ENCODE peak calls at places on chromosomes 4 and X, in five cellular contexts. One of them, this sample, is unnamed.

GRCh38 chr4:156390599-156391296 is 437.1 kb upstream of the CTSO start:
- DNase-seq in tibial nerve: no peak
- DNase-seq in uterus: peak; percentile 17
- DNase-seq in ovary: no peak
- DNase-seq in upper lobe of right lung: no peak
- DNase-seq in this sample: no peak

GRCh38 chr4:118683513-118683912 is 1.7 kb upstream of the METTL14 start:
- DNase-seq in tibial nerve: no peak
- DNase-seq in uterus: no peak
- DNase-seq in ovary: no peak
- DNase-seq in upper lobe of right lung: no peak
- DNase-seq in this sample: no peak

GRCh38 chr4:66606908-66607307 is 936.6 kb upstream of the EPHA5 start:
- DNase-seq in tibial nerve: no peak
- DNase-seq in uterus: no peak
- DNase-seq in ovary: no peak
- DNase-seq in upper lobe of right lung: no peak
- DNase-seq in this sample: no peak

GRCh38 chrX:129585691-129586090 is 45.6 kb downstream of the OCRL start:
- DNase-seq in tibial nerve: no peak
- DNase-seq in uterus: no peak
- DNase-seq in ovary: no peak
- DNase-seq in upper lobe of right lung: no peak
- DNase-seq in this sample: no peak

GRCh38 chr4:119785963-119786362 is 157.4 kb upstream of the PDE5A start:
- DNase-seq in tibial nerve: no peak
- DNase-seq in uterus: no peak
- DNase-seq in ovary: no peak
- DNase-seq in upper lobe of right lung: no peak
- DNase-seq in this sample: no peak

GRCh38 chrX:37383313-37383712 is 34.1 kb downstream of the PRRG1 start:
- DNase-seq in tibial nerve: no peak
- DNase-seq in uterus: no peak
- DNase-seq in ovary: no peak
- DNase-seq in upper lobe of right lung: no peak
- DNase-seq in this sample: no peak

GRCh38 chrX:77527233-77528001 is 80.2 kb downstream of the FGF16 start:
- DNase-seq in tibial nerve: no peak
- DNase-seq in uterus: peak; percentile 26
- DNase-seq in ovary: peak; percentile 73
- DNase-seq in upper lobe of right lung: no peak
- DNase-seq in this sample: no peak

GRCh38 chrX:40154853-40155616 is 57.3 kb upstream of the BCOR start:
- DNase-seq in tibial nerve: no peak
- DNase-seq in uterus: peak; percentile 76
- DNase-seq in ovary: peak; percentile 79
- DNase-seq in upper lobe of right lung: peak; percentile 77
- DNase-seq in this sample: no peak

GRCh38 chr4:175421506-175421905 is 390.6 kb downstream of the GPM6A start:
- DNase-seq in tibial nerve: no peak
- DNase-seq in uterus: no peak
- DNase-seq in ovary: no peak
- DNase-seq in upper lobe of right lung: no peak
- DNase-seq in this sample: no peak

GRCh38 chr4:1326751-1327525 is 20.1 kb upstream of the UVSSA start:
- DNase-seq in tibial nerve: no peak
- DNase-seq in uterus: no peak
- DNase-seq in ovary: no peak
- DNase-seq in upper lobe of right lung: no peak
- DNase-seq in this sample: no peak

GRCh38 chrX:1472975-1473374 is 20.3 kb upstream of the ASMTL start:
- DNase-seq in tibial nerve: no peak
- DNase-seq in uterus: no peak
- DNase-seq in ovary: no peak
- DNase-seq in upper lobe of right lung: no peak
- DNase-seq in this sample: no peak

GRCh38 chr4:109877400-109877799 is 29.5 kb downstream of the LRIT3 start:
- DNase-seq in tibial nerve: no peak
- DNase-seq in uterus: no peak
- DNase-seq in ovary: no peak
- DNase-seq in upper lobe of right lung: no peak
- DNase-seq in this sample: no peak

GRCh38 chr4:14169460-14169859 is 541.9 kb upstream of the BOD1L1 start:
- DNase-seq in tibial nerve: no peak
- DNase-seq in uterus: no peak
- DNase-seq in ovary: no peak
- DNase-seq in upper lobe of right lung: no peak
- DNase-seq in this sample: no peak

GRCh38 chrX:110759785-110760184 is 35.8 kb downstream of the CHRDL1 start:
- DNase-seq in tibial nerve: no peak
- DNase-seq in uterus: no peak
- DNase-seq in ovary: no peak
- DNase-seq in upper lobe of right lung: no peak
- DNase-seq in this sample: no peak

GRCh38 chrX:107677501-107677901 is 49.2 kb downstream of the PRPS1 start:
- DNase-seq in tibial nerve: no peak
- DNase-seq in uterus: no peak
- DNase-seq in ovary: no peak
- DNase-seq in upper lobe of right lung: no peak
- DNase-seq in this sample: peak; percentile 48

GRCh38 chr4:153205757-153206156 is 1.5 kb downstream of the TRIM2 start:
- DNase-seq in tibial nerve: no peak
- DNase-seq in uterus: no peak
- DNase-seq in ovary: no peak
- DNase-seq in upper lobe of right lung: no peak
- DNase-seq in this sample: no peak

GRCh38 chrX:48468247-48468671 is 1.8 kb downstream of the SLC38A5 start:
- DNase-seq in tibial nerve: no peak
- DNase-seq in uterus: no peak
- DNase-seq in ovary: no peak
- DNase-seq in upper lobe of right lung: no peak
- DNase-seq in this sample: no peak

GRCh38 chr4:525660-526059 is 26.6 kb downstream of the PIGG start:
- DNase-seq in tibial nerve: no peak
- DNase-seq in uterus: no peak
- DNase-seq in ovary: no peak
- DNase-seq in upper lobe of right lung: no peak
- DNase-seq in this sample: no peak

GRCh38 chr4:59608466-59608865 is 1591.7 kb upstream of the ADGRL3 start:
- DNase-seq in tibial nerve: no peak
- DNase-seq in uterus: no peak
- DNase-seq in ovary: no peak
- DNase-seq in upper lobe of right lung: no peak
- DNase-seq in this sample: no peak

GRCh38 chr4:152257601-152258066 is 278.3 kb downstream of the FBXW7 start:
- DNase-seq in tibial nerve: no peak
- DNase-seq in uterus: no peak
- DNase-seq in ovary: no peak
- DNase-seq in upper lobe of right lung: no peak
- DNase-seq in this sample: no peak

GRCh38 chr4:41268024-41268423 is 11.3 kb downstream of the UCHL1 start:
- DNase-seq in tibial nerve: no peak
- DNase-seq in uterus: no peak
- DNase-seq in ovary: no peak
- DNase-seq in upper lobe of right lung: no peak
- DNase-seq in this sample: no peak

GRCh38 chrX:20363003-20363674 is 96.4 kb upstream of the RPS6KA3 start:
- DNase-seq in tibial nerve: no peak
- DNase-seq in uterus: no peak
- DNase-seq in ovary: no peak
- DNase-seq in upper lobe of right lung: no peak
- DNase-seq in this sample: no peak

GRCh38 chrX:68685722-68686683 is 38.5 kb downstream of the STARD8 start:
- DNase-seq in tibial nerve: no peak
- DNase-seq in uterus: peak; percentile 61
- DNase-seq in ovary: peak; percentile 49
- DNase-seq in upper lobe of right lung: peak; percentile 73
- DNase-seq in this sample: no peak
- TF ChIP-seq CTCF in tibial nerve: no peak
- TF ChIP-seq CTCF in uterus: no peak
- TF ChIP-seq CTCF in ovary: no peak
- TF ChIP-seq CTCF in upper lobe of right lung: peak; percentile 9
- TF ChIP-seq CTCF in this sample: no peak

GRCh38 chr4:123593655-123594054 is 197.1 kb downstream of the SPRY1 start:
- DNase-seq in tibial nerve: no peak
- DNase-seq in uterus: no peak
- DNase-seq in ovary: no peak
- DNase-seq in upper lobe of right lung: no peak
- DNase-seq in this sample: no peak
- H3K4me1 ChIP-seq in tibial nerve: no peaks in the 10 kb centered on the region
- H3K4me1 ChIP-seq in uterus: no peaks in the 10 kb centered on the region
- H3K4me1 ChIP-seq in ovary: no peaks in the 10 kb centered on the region
- H3K4me1 ChIP-seq in upper lobe of right lung: peaks cover 4% of the 10 kb centered on the region
- H3K4me1 ChIP-seq in this sample: no peaks in the 10 kb centered on the region

GRCh38 chr4:6659897-6660296 is 19.4 kb downstream of the MRFAP1 start:
- DNase-seq in tibial nerve: no peak
- DNase-seq in uterus: no peak
- DNase-seq in ovary: no peak
- DNase-seq in upper lobe of right lung: no peak
- DNase-seq in this sample: no peak

GRCh38 chr4:6655924-6656323 is 15.4 kb downstream of the MRFAP1 start:
- DNase-seq in tibial nerve: no peak
- DNase-seq in uterus: no peak
- DNase-seq in ovary: no peak
- DNase-seq in upper lobe of right lung: no peak
- DNase-seq in this sample: no peak

GRCh38 chr4:6658635-6659075 is 18.2 kb downstream of the MRFAP1 start:
- DNase-seq in tibial nerve: no peak
- DNase-seq in uterus: peak; percentile 53
- DNase-seq in ovary: peak; percentile 76
- DNase-seq in upper lobe of right lung: peak; percentile 77
- DNase-seq in this sample: no peak

GRCh38 chr4:6658204-6658585 is 17.7 kb downstream of the MRFAP1 start:
- DNase-seq in tibial nerve: no peak
- DNase-seq in uterus: no peak
- DNase-seq in ovary: no peak
- DNase-seq in upper lobe of right lung: no peak
- DNase-seq in this sample: no peak

GRCh38 chr4:6657242-6658203 is 17.0 kb downstream of the MRFAP1 start:
- DNase-seq in tibial nerve: no peak
- DNase-seq in uterus: no peak
- DNase-seq in ovary: no peak
- DNase-seq in upper lobe of right lung: no peak
- DNase-seq in this sample: no peak
- H3K27me3 ChIP-seq in tibial nerve: no peaks in the 10 kb centered on the region
- H3K27me3 ChIP-seq in uterus: no peaks in the 10 kb centered on the region
- H3K27me3 ChIP-seq in ovary: no peaks in the 10 kb centered on the region
- H3K27me3 ChIP-seq in upper lobe of right lung: no peaks in the 10 kb centered on the region
- H3K27me3 ChIP-seq in this sample: no peaks in the 10 kb centered on the region

DNA sequence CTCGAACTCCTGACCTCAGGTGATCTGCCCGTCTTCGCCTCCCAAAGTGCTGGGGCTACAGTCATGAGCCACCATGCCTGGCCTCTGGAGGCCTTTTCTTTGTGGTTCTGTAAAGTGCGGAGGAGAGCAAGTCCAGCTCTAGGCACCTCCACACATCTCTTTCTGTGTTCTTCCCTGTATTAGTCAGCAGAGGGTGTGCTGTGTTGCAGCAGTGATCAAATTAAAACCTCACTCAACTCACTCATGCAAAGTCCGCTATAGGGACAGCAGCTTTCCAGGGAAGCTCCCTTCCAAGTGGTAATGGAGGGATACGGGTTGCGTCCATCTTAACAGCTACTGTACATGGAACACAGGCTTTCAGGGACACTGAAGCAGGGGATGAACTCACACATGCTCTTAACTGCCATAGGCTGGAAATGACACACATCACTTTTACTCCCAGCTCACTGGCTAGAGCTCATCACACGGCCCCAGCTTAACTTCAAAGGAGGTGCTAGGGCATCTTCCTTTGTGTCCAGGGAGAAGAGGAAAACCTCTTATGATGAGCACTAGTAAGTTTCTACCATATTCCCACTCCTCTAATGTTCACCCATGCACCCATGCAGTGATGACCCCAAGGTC is 36.0 kb upstream of the CCNG2 start:
- DNase-seq in tibial nerve: no peak
- DNase-seq in uterus: no peak
- DNase-seq in ovary: no peak
- DNase-seq in upper lobe of right lung: no peak
- DNase-seq in this sample: no peak
- TF ChIP-seq CTCF in tibial nerve: no peak
- TF ChIP-seq CTCF in uterus: no peak
- TF ChIP-seq CTCF in ovary: no peak
- TF ChIP-seq CTCF in upper lobe of right lung: no peak
- TF ChIP-seq CTCF in this sample: peak; percentile 34

GRCh38 chr4:139658983-139659382 is 6.6 kb upstream of the MGST2 start:
- DNase-seq in tibial nerve: no peak
- DNase-seq in uterus: no peak
- DNase-seq in ovary: no peak
- DNase-seq in upper lobe of right lung: no peak
- DNase-seq in this sample: no peak
- H3K4me1 ChIP-seq in tibial nerve: no peaks in the 10 kb centered on the region
- H3K4me1 ChIP-seq in uterus: no peaks in the 10 kb centered on the region
- H3K4me1 ChIP-seq in ovary: no peaks in the 10 kb centered on the region
- H3K4me1 ChIP-seq in upper lobe of right lung: peaks cover 3% of the 10 kb centered on the region
- H3K4me1 ChIP-seq in this sample: no peaks in the 10 kb centered on the region

GRCh38 chr4:186347743-186348142 is 81.8 kb downstream of the F11 start:
- DNase-seq in tibial nerve: no peak
- DNase-seq in uterus: no peak
- DNase-seq in ovary: no peak
- DNase-seq in upper lobe of right lung: no peak
- DNase-seq in this sample: no peak
- H3K27me3 ChIP-seq in tibial nerve: no peaks in the 10 kb centered on the region
- H3K27me3 ChIP-seq in uterus: no peaks in the 10 kb centered on the region
- H3K27me3 ChIP-seq in ovary: no peaks in the 10 kb centered on the region
- H3K27me3 ChIP-seq in upper lobe of right lung: no peaks in the 10 kb centered on the region
- H3K27me3 ChIP-seq in this sample: no peaks in the 10 kb centered on the region

GRCh38 chr4:103429283-103429682 is 231.1 kb upstream of the CENPE start:
- DNase-seq in tibial nerve: no peak
- DNase-seq in uterus: no peak
- DNase-seq in ovary: no peak
- DNase-seq in upper lobe of right lung: no peak
- DNase-seq in this sample: no peak
- TF ChIP-seq CTCF in tibial nerve: no peak
- TF ChIP-seq CTCF in uterus: no peak
- TF ChIP-seq CTCF in ovary: no peak
- TF ChIP-seq CTCF in upper lobe of right lung: no peak
- TF ChIP-seq CTCF in this sample: no peak

This sample was measured in breast epithelium.